ENCODE peak calls at places on chromosomes 5 and 9, in five cellular contexts. One of them, this sample, is unnamed.

GRCh38 chr9:131500377-131500776 is 2.3 kb upstream of the POMT1 start:
- DNase-seq in GM12865: no peak
- DNase-seq in cardiac muscle cell: no peak
- DNase-seq in stimulated activated CD4-positive, alpha-beta T cell treated with anti-CD3 and anti-CD28 coated beads, Interleukin-2, amount 100 ng/mL, for 48 hours: peak; percentile 60
- DNase-seq in activated CD4-positive, alpha-beta T cell treated with anti-CD3 and anti-CD28 coated beads, Interleukin-2, amount 10 ng/mL, durations not matched to agents 7 days and 5 days: peak; percentile 87
- DNase-seq in this sample: no peak

GRCh38 chr5:132260714-132261615 is 3.5 kb downstream of the PDLIM4 start:
- DNase-seq in cardiac muscle cell: no peak
- DNase-seq in stimulated activated CD4-positive, alpha-beta T cell treated with anti-CD3 and anti-CD28 coated beads, Interleukin-2, amount 100 ng/mL, for 48 hours: peak; percentile 37
- DNase-seq in GM12865: peak; percentile 54
- DNase-seq in activated CD4-positive, alpha-beta T cell treated with anti-CD3 and anti-CD28 coated beads, Interleukin-2, amount 10 ng/mL, durations not matched to agents 7 days and 5 days: no peak
- DNase-seq in this sample: no peak

GRCh38 chr9:80899208-80899607 is 790.1 kb downstream of the TLE1 start:
- DNase-seq in activated CD4-positive, alpha-beta T cell treated with anti-CD3 and anti-CD28 coated beads, Interleukin-2, amount 10 ng/mL, durations not matched to agents 7 days and 5 days: no peak
- DNase-seq in stimulated activated CD4-positive, alpha-beta T cell treated with anti-CD3 and anti-CD28 coated beads, Interleukin-2, amount 100 ng/mL, for 48 hours: no peak
- DNase-seq in GM12865: no peak
- DNase-seq in cardiac muscle cell: no peak
- DNase-seq in this sample: no peak

GRCh38 chr5:64947031-64947430 is 178.3 kb downstream of the CWC27 start:
- DNase-seq in stimulated activated CD4-positive, alpha-beta T cell treated with anti-CD3 and anti-CD28 coated beads, Interleukin-2, amount 100 ng/mL, for 48 hours: no peak
- DNase-seq in cardiac muscle cell: peak; percentile 92
- DNase-seq in activated CD4-positive, alpha-beta T cell treated with anti-CD3 and anti-CD28 coated beads, Interleukin-2, amount 10 ng/mL, durations not matched to agents 7 days and 5 days: no peak
- DNase-seq in GM12865: no peak
- DNase-seq in this sample: no peak

GRCh38 chr9:107214915-107215314 is 68.2 kb upstream of the RAD23B start:
- DNase-seq in activated CD4-positive, alpha-beta T cell treated with anti-CD3 and anti-CD28 coated beads, Interleukin-2, amount 10 ng/mL, durations not matched to agents 7 days and 5 days: no peak
- DNase-seq in GM12865: no peak
- DNase-seq in stimulated activated CD4-positive, alpha-beta T cell treated with anti-CD3 and anti-CD28 coated beads, Interleukin-2, amount 100 ng/mL, for 48 hours: no peak
- DNase-seq in cardiac muscle cell: no peak
- DNase-seq in this sample: no peak

GRCh38 chr5:56384186-56384585 is 151.1 kb upstream of the ANKRD55 start:
- DNase-seq in stimulated activated CD4-positive, alpha-beta T cell treated with anti-CD3 and anti-CD28 coated beads, Interleukin-2, amount 100 ng/mL, for 48 hours: no peak
- DNase-seq in GM12865: no peak
- DNase-seq in activated CD4-positive, alpha-beta T cell treated with anti-CD3 and anti-CD28 coated beads, Interleukin-2, amount 10 ng/mL, durations not matched to agents 7 days and 5 days: no peak
- DNase-seq in cardiac muscle cell: no peak
- DNase-seq in this sample: no peak

GRCh38 chr9:129077236-129077635 is 3.7 kb upstream of the DOLPP1 start:
- DNase-seq in cardiac muscle cell: no peak
- DNase-seq in activated CD4-positive, alpha-beta T cell treated with anti-CD3 and anti-CD28 coated beads, Interleukin-2, amount 10 ng/mL, durations not matched to agents 7 days and 5 days: no peak
- DNase-seq in GM12865: no peak
- DNase-seq in stimulated activated CD4-positive, alpha-beta T cell treated with anti-CD3 and anti-CD28 coated beads, Interleukin-2, amount 100 ng/mL, for 48 hours: no peak
- DNase-seq in this sample: no peak

GRCh38 chr5:67880876-67881275 is 334.7 kb upstream of the PIK3R1 start:
- DNase-seq in GM12865: no peak
- DNase-seq in cardiac muscle cell: no peak
- DNase-seq in stimulated activated CD4-positive, alpha-beta T cell treated with anti-CD3 and anti-CD28 coated beads, Interleukin-2, amount 100 ng/mL, for 48 hours: no peak
- DNase-seq in activated CD4-positive, alpha-beta T cell treated with anti-CD3 and anti-CD28 coated beads, Interleukin-2, amount 10 ng/mL, durations not matched to agents 7 days and 5 days: no peak
- DNase-seq in this sample: no peak

GRCh38 chr5:3265131-3265885 is 330.3 kb upstream of the IRX1 start:
- DNase-seq in activated CD4-positive, alpha-beta T cell treated with anti-CD3 and anti-CD28 coated beads, Interleukin-2, amount 10 ng/mL, durations not matched to agents 7 days and 5 days: no peak
- DNase-seq in GM12865: no peak
- DNase-seq in cardiac muscle cell: no peak
- DNase-seq in stimulated activated CD4-positive, alpha-beta T cell treated with anti-CD3 and anti-CD28 coated beads, Interleukin-2, amount 100 ng/mL, for 48 hours: no peak
- DNase-seq in this sample: no peak

GRCh38 chr9:37943329-37944265 is 39.7 kb upstream of the SLC25A51 start:
- DNase-seq in cardiac muscle cell: peak; percentile 71
- DNase-seq in activated CD4-positive, alpha-beta T cell treated with anti-CD3 and anti-CD28 coated beads, Interleukin-2, amount 10 ng/mL, durations not matched to agents 7 days and 5 days: no peak
- DNase-seq in GM12865: no peak
- DNase-seq in stimulated activated CD4-positive, alpha-beta T cell treated with anti-CD3 and anti-CD28 coated beads, Interleukin-2, amount 100 ng/mL, for 48 hours: no peak
- DNase-seq in this sample: no peak

GRCh38 chr5:154422298-154422697 is 23.5 kb upstream of the SAP30L start:
- DNase-seq in cardiac muscle cell: no peak
- DNase-seq in activated CD4-positive, alpha-beta T cell treated with anti-CD3 and anti-CD28 coated beads, Interleukin-2, amount 10 ng/mL, durations not matched to agents 7 days and 5 days: no peak
- DNase-seq in GM12865: no peak
- DNase-seq in stimulated activated CD4-positive, alpha-beta T cell treated with anti-CD3 and anti-CD28 coated beads, Interleukin-2, amount 100 ng/mL, for 48 hours: no peak
- DNase-seq in this sample: no peak

GRCh38 chr9:94286056-94286455 is 27.0 kb downstream of the ZNF169 start:
- DNase-seq in GM12865: no peak
- DNase-seq in stimulated activated CD4-positive, alpha-beta T cell treated with anti-CD3 and anti-CD28 coated beads, Interleukin-2, amount 100 ng/mL, for 48 hours: no peak
- DNase-seq in activated CD4-positive, alpha-beta T cell treated with anti-CD3 and anti-CD28 coated beads, Interleukin-2, amount 10 ng/mL, durations not matched to agents 7 days and 5 days: no peak
- DNase-seq in cardiac muscle cell: no peak
- DNase-seq in this sample: no peak

GRCh38 chr5:74543162-74543995 is 97.1 kb downstream of the ENC1 start:
- DNase-seq in stimulated activated CD4-positive, alpha-beta T cell treated with anti-CD3 and anti-CD28 coated beads, Interleukin-2, amount 100 ng/mL, for 48 hours: no peak
- DNase-seq in activated CD4-positive, alpha-beta T cell treated with anti-CD3 and anti-CD28 coated beads, Interleukin-2, amount 10 ng/mL, durations not matched to agents 7 days and 5 days: no peak
- DNase-seq in GM12865: no peak
- DNase-seq in cardiac muscle cell: no peak
- DNase-seq in this sample: no peak

This sample was measured in GM13977.